ENCODE peak calls at places on chromosomes 13 and 19, in nine cellular contexts. B is A549; K is NCI-H748 treated with DMSO at 0.1 percent for 48 hours; I is AG04450; T is amniotic epithelial cell; P is stimulated activated naive CD8-positive, alpha-beta T cell treated with anti-CD3 and anti-CD28 coated beads, Interleukin-15, Interleukin-2, amounts not matched to agents 100 U/mL and 50 U/mL, for 24 hours; W is amygdala; E is ELF-1; F is stimulated activated CD4-positive, alpha-beta T cell treated with anti-CD3 and anti-CD28 coated beads, Interleukin-4, amount 100 ng/mL, for 4 hours. D is an unnamed sample.

GRCh38 chr13:114146629-114147028 is 14.2 kb upstream of the RASA3 start:
- DNase-seq in B (no peak), K (no peak), I (no peak), T (no peak), P (peak; percentile 39), W (no peak), E (no peak), F (no peak), D (peak; percentile 57)

GRCh38 chr13:68019901-68020300 is 789.8 kb upstream of the PCDH9 start:
- DNase-seq in B (no peak), K (no peak), I (no peak), T (no peak), P (no peak), W (no peak), E (no peak), F (no peak), D (no peak)

GRCh38 chr19:49064768-49065611 is at the start of gene NTF4:
- DNase-seq in B (no peak), K (no peak), I (no peak), T (peak; percentile 33), P (no peak), W (no peak), E (peak; percentile 56), F (no peak), D (peak; percentile 78)

GRCh38 chr19:4803736-4804695 is 12.5 kb downstream of the FEM1A start:
- DNase-seq in B (peak; percentile 52), K (peak; percentile 0), I (no peak), T (no peak), P (peak; percentile 80), W (no peak), E (peak; percentile 85), F (peak; percentile 58), D (peak; percentile 93)

GRCh38 chr19:3095375-3096191 is 1.4 kb downstream of the GNA11 start:
- DNase-seq in B (no peak), K (no peak), I (no peak), T (no peak), P (peak; percentile 56), W (no peak), E (peak; percentile 85), F (peak; percentile 53), D (peak; percentile 74)

GRCh38 chr13:41678320-41678719 is 221.0 kb downstream of the RGCC start:
- DNase-seq in B (no peak), K (no peak), I (no peak), T (no peak), P (no peak), W (no peak), E (no peak), F (no peak), D (no peak)

GRCh38 chr13:50197705-50198104 is 182.5 kb downstream of the KCNRG start:
- DNase-seq in B (no peak), K (no peak), I (no peak), T (no peak), P (no peak), W (no peak), E (no peak), F (no peak), D (no peak)

GRCh38 chr13:60873116-60873515 is 476.1 kb downstream of the TDRD3 start:
- DNase-seq in B (no peak), K (no peak), I (no peak), T (no peak), P (no peak), W (no peak), E (no peak), F (no peak), D (no peak)

GRCh38 chr13:26497991-26498423 is 59.5 kb upstream of the WASF3 start:
- DNase-seq in B (no peak), K (no peak), I (no peak), T (peak; percentile 77), P (no peak), W (no peak), E (no peak), F (no peak), D (no peak)

GRCh38 chr19:42366676-42367075 is 23.4 kb downstream of the CNFN start:
- DNase-seq in B (no peak), K (no peak), I (no peak), T (no peak), P (no peak), W (no peak), E (peak; percentile 33), F (no peak), D (no peak)

GRCh38 chr19:48815870-48816501 is 5.2 kb upstream of the BCAT2 start:
- DNase-seq in B (peak; percentile 81), K (no peak), I (no peak), T (no peak), P (no peak), W (no peak), E (no peak), F (no peak), D (no peak)

GRCh38 chr19:39676004-39676403 is 20.3 kb downstream of the LGALS16 start:
- DNase-seq in B (peak; percentile 37), K (no peak), I (no peak), T (no peak), P (no peak), W (no peak), E (no peak), F (no peak), D (no peak)

GRCh38 chr13:98981596-98982195 is 3.8 kb upstream of the DOCK9 start:
- DNase-seq in B (no peak), K (no peak), I (no peak), T (no peak), P (no peak), W (no peak), E (peak; percentile 49), F (no peak), D (no peak)

GRCh38 chr19:664913-665443 is 2.0 kb upstream of the RNF126 start:
- DNase-seq in B (peak; percentile 81), K (peak; percentile 30), I (peak; percentile 55), T (peak; percentile 65), P (peak; percentile 87), W (peak; percentile 42), E (peak; percentile 97), F (peak; percentile 82), D (peak; percentile 97)

GRCh38 chr13:110001622-110002275 is 215.4 kb upstream of the IRS2 start:
- DNase-seq in B (peak; percentile 10), K (no peak), I (peak; percentile 41), T (peak; percentile 45), P (no peak), W (no peak), E (no peak), F (no peak), D (no peak)

GRCh38 chr13:45879666-45880065 is 28.1 kb upstream of the SIAH3 start:
- DNase-seq in B (peak; percentile 25), K (no peak), I (no peak), T (no peak), P (no peak), W (no peak), E (peak; percentile 66), F (no peak), D (peak; percentile 50)

GRCh38 chr13:40442191-40442590 is 224.2 kb downstream of the FOXO1 start:
- DNase-seq in B (no peak), K (no peak), I (no peak), T (no peak), P (no peak), W (no peak), E (no peak), F (no peak), D (no peak)

GRCh38 chr13:40251343-40252032 is 415.0 kb downstream of the FOXO1 start:
- DNase-seq in B (no peak), K (no peak), I (no peak), T (peak; percentile 80), P (no peak), W (no peak), E (no peak), F (no peak), D (no peak)

GRCh38 chr19:8256276-8257051 is 47.3 kb downstream of the CERS4 start:
- DNase-seq in B (no peak), K (no peak), I (no peak), T (no peak), P (no peak), W (no peak), E (no peak), F (no peak), D (no peak)

GRCh38 chr19:5155586-5156210 is 184.9 kb downstream of the PTPRS start:
- DNase-seq in B (no peak), K (no peak), I (no peak), T (no peak), P (no peak), W (no peak), E (no peak), F (no peak), D (no peak)

GRCh38 chr19:19460258-19460731 is 54.8 kb downstream of the GATAD2A start:
- DNase-seq in B (no peak), K (no peak), I (no peak), T (no peak), P (peak; percentile 47), W (no peak), E (no peak), F (no peak), D (no peak)

GRCh38 chr13:99989376-99990044 is 7.9 kb downstream of the ZIC2 start:
- DNase-seq in B (no peak), K (no peak), I (no peak), T (no peak), P (no peak), W (no peak), E (peak; percentile 61), F (no peak), D (peak; percentile 51)

GRCh38 chr13:45238945-45239795 is 38.3 kb upstream of the KCTD4 start:
- DNase-seq in B (no peak), K (no peak), I (no peak), T (peak; percentile 73), P (no peak), W (no peak), E (no peak), F (no peak), D (no peak)

GRCh38 chr13:23575632-23576031 is 5.4 kb downstream of the TNFRSF19 start:
- DNase-seq in B (no peak), K (no peak), I (no peak), T (no peak), P (no peak), W (no peak), E (no peak), F (no peak), D (no peak)

GRCh38 chr13:46612258-46612657 is 59.3 kb downstream of the LRCH1 start:
- DNase-seq in B (no peak), K (no peak), I (no peak), T (no peak), P (no peak), W (no peak), E (no peak), F (no peak), D (no peak)

GRCh38 chr13:20136781-20137703 is 23.8 kb downstream of the GJA3 start:
- DNase-seq in B (peak; percentile 67), K (no peak), I (no peak), T (no peak), P (peak; percentile 62), W (no peak), E (peak; percentile 74), F (peak; percentile 48), D (peak; percentile 77)

GRCh38 chr19:10543059-10543419 is 665 bp upstream of the ATG4D start:
- DNase-seq in B (no peak), K (no peak), I (no peak), T (no peak), P (no peak), W (no peak), E (no peak), F (no peak), D (no peak)

D was measured in WTC11.